ENCODE peak calls at places on chromosomes 6 and 20, in nine cellular contexts. M is cardiac muscle cell, F is spleen, H is sigmoid colon, D is endodermal cell, S is heart left ventricle, P is A549, B is uterus, Q is esophagus muscularis mucosa. I is an unnamed sample.

GRCh38 chr6:26330835-26331808 is 33.9 kb upstream of the BTN3A2 start:
- DNase-seq in M (peak), S (no peak), B (no peak), P (no peak), F (no peak), Q (no peak), D (peak), H (no peak), I (no peak)

GRCh38 chr6:126976263-126976797 is 142.1 kb upstream of the RSPO3 start:
- DNase-seq in P (no peak), F (no peak), M (no peak), B (no peak), D (no peak), S (no peak), H (no peak), Q (no peak), I (no peak)

GRCh38 chr20:63836335-63837133 is 5.5 kb upstream of the ZBTB46 start:
- DNase-seq in D (no peak), H (no peak), P (no peak), F (no peak), B (no peak), S (no peak), Q (no peak), M (no peak), I (no peak)

GRCh38 chr20:21702553-21703467 is 2.7 kb upstream of the PAX1 start:
- DNase-seq in H (peak), Q (no peak), P (peak), B (peak), S (no peak), F (peak), M (peak), D (peak), I (no peak)

GRCh38 chr6:99178168-99178567 is 171.3 kb downstream of the FAXC start:
- DNase-seq in D (no peak), B (no peak), P (no peak), Q (no peak), H (no peak), F (no peak), M (no peak), S (no peak), I (no peak)

GRCh38 chr6:41568585-41569384 is 22.6 kb downstream of the FOXP4 start:
- DNase-seq in M (no peak), F (no peak), B (no peak), P (no peak), Q (no peak), S (no peak), H (no peak), D (peak), I (no peak)

GRCh38 chr20:40494238-40494637 is 194.8 kb downstream of the MAFB start:
- DNase-seq in Q (no peak), S (peak), B (no peak), M (no peak), H (peak), D (no peak), P (no peak), F (peak), I (peak)

GRCh38 chr20:52410746-52411317 is 219.3 kb upstream of the ZFP64 start:
- DNase-seq in D (no peak), Q (no peak), H (no peak), P (no peak), S (no peak), M (peak), B (no peak), F (no peak), I (no peak)

GRCh38 chr20:63148696-63149095 is 67.2 kb downstream of the YTHDF1 start:
- DNase-seq in S (no peak), P (no peak), B (no peak), D (no peak), Q (no peak), H (no peak), F (peak), M (no peak), I (no peak)

GRCh38 chr6:24694198-24694597 is 24.8 kb downstream of the C6orf62 start:
- DNase-seq in D (no peak), F (no peak), S (no peak), B (no peak), M (no peak), H (no peak), Q (no peak), P (no peak), I (no peak)

GRCh38 chr20:61411743-61412142 is 159.7 kb downstream of the CDH4 start:
- DNase-seq in Q (no peak), B (no peak), D (no peak), F (no peak), S (no peak), P (no peak), M (no peak), H (no peak), I (no peak)

GRCh38 chr6:76555090-76555489 is 482.6 kb upstream of the IMPG1 start:
- DNase-seq in P (no peak), D (no peak), B (no peak), F (no peak), Q (no peak), M (no peak), H (no peak), S (no peak), I (no peak)

GRCh38 chr6:45880139-45880538 is 135.5 kb downstream of the CLIC5 start:
- DNase-seq in H (no peak), B (no peak), F (no peak), D (peak), P (no peak), Q (peak), M (peak), S (no peak), I (no peak)

GRCh38 chr6:12034349-12034748 is 22.2 kb downstream of the HIVEP1 start:
- DNase-seq in D (no peak), M (no peak), B (no peak), F (no peak), H (no peak), Q (no peak), S (no peak), P (no peak), I (no peak)

GRCh38 chr6:136551103-136551502 is 881 bp upstream of the MAP7 start:
- DNase-seq in S (no peak), Q (no peak), B (no peak), M (peak), F (no peak), P (no peak), D (no peak), H (no peak), I (no peak)

GRCh38 chr6:169411296-169411695 is 157.7 kb upstream of the THBS2 start:
- DNase-seq in P (no peak), B (no peak), F (no peak), H (no peak), S (no peak), D (no peak), Q (peak), M (no peak), I (no peak)
- TF ChIP-seq CTCF in P (no peak), B (no peak), F (no peak), H (no peak), S (no peak), D (no peak), Q (no peak), M (no peak), I (no peak)

GRCh38 chr20:1895674-1896496 is 678 bp downstream of the SIRPA start:
- DNase-seq in M (peak), F (no peak), H (peak), Q (no peak), P (peak), D (peak), B (peak), S (no peak), I (peak)

GRCh38 chr20:1896859-1897258 is 1.7 kb downstream of the SIRPA start:
- DNase-seq in Q (no peak), M (no peak), F (no peak), D (no peak), H (no peak), B (no peak), P (no peak), S (no peak), I (no peak)

GRCh38 chr20:1897965-1898464 is 2.8 kb downstream of the SIRPA start:
- DNase-seq in S (no peak), P (no peak), Q (no peak), B (no peak), H (no peak), M (peak), F (peak), D (no peak), I (no peak)

GRCh38 chr20:1898496-1899168 is 3.4 kb downstream of the SIRPA start:
- DNase-seq in D (no peak), Q (no peak), H (no peak), B (peak), S (no peak), P (no peak), M (peak), F (no peak), I (no peak)

DNA sequence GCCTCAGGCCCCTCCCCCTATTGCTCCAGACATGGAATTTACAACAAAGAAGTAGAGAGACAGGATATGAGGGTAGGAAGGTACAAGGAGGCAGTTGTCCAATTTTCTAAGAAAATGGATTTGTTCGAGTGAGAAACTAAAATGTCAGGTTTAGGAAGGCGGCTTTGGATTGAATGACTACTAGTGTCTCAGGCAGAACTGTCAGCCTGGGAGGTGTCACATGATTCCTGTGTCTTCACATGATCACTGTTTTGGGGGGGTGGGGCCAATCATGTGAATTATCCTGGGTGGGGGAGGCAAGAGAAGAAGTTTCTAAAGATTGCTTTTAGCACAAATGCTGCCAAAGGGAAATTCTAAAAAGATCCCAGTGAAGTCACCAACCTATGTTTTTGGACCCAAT is 2.3 kb downstream of the SIRPA start:
- DNase-seq in S (no peak), P (no peak), B (peak), Q (no peak), F (no peak), H (peak), D (no peak), M (peak), I (no peak)
- H3K27ac ChIP-seq in S (peak), P (peak), B (peak), Q (peak), F (peak), H (peak), D (no peak), M (no peak), I (peak)

DNA sequence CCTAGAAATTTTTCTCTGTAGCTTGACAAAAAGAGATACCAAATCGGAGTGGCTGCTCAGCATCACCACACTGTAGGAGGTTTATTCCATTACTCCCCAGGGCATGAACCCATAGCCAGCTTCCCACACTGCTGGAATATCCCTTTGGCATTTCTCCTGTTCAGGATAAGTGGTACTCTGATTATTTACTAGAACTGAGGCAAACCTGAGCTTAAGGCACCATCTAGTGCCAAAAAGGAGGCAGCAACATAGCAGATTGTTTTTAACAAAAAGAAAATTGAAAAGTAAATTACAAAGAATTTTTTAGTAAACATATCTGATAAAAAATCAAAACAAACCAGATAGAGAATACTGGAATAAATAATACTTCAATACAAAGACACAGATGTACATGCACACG is 181.7 kb downstream of the WDR27 start:
- DNase-seq in P (no peak), M (peak), B (no peak), F (no peak), S (no peak), D (no peak), H (no peak), Q (no peak), I (no peak)
- TF ChIP-seq CTCF in P (peak), M (peak), B (peak), F (no peak), S (peak), D (peak), H (peak), Q (peak), I (no peak)

GRCh38 chr6:35633579-35634089 is 55.1 kb downstream of the FKBP5 start:
- DNase-seq in F (no peak), M (no peak), Q (no peak), S (no peak), H (no peak), B (no peak), P (no peak), D (no peak), I (no peak)

GRCh38 chr6:35635601-35636597 is 52.8 kb downstream of the FKBP5 start:
- DNase-seq in D (no peak), H (no peak), Q (no peak), S (no peak), B (no peak), P (no peak), M (no peak), F (no peak), I (no peak)

GRCh38 chr6:35638679-35639078 is 50.0 kb downstream of the FKBP5 start:
- DNase-seq in Q (no peak), S (no peak), H (no peak), P (no peak), B (no peak), D (no peak), M (no peak), F (no peak), I (no peak)

GRCh38 chr6:35637911-35638310 is 50.8 kb downstream of the FKBP5 start:
- DNase-seq in Q (no peak), B (no peak), F (no peak), M (no peak), H (no peak), S (no peak), D (no peak), P (no peak), I (no peak)

DNA sequence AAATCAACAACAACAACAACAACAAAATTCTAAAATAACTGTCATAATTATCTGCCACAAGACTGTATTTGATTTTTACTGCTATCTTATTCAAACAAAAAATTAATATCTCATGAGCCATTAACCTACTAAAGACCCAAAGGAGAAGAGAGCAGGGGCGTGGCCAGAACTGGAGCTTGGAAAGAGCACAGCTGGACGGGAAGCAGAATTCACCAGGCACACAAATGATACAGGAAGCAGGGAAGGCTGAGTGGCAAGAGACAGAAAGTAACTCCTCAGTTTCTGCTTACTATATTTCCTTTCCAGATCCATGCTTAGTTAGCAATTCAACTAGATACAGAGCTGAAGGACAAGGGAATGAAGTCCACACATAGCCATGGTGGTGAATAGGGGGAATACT is 54.4 kb downstream of the FKBP5 start:
- DNase-seq in H (no peak), D (no peak), Q (no peak), B (no peak), P (no peak), S (peak), F (no peak), M (peak), I (no peak)
- H3K27ac ChIP-seq in H (no peak), D (no peak), Q (no peak), B (no peak), P (no peak), S (no peak), F (peak), M (peak), I (peak)

GRCh38 chr6:32954212-32954745 is 1.4 kb upstream of the HLA-DMA start:
- DNase-seq in Q (peak), F (no peak), H (no peak), M (no peak), D (no peak), S (no peak), B (no peak), P (no peak), I (no peak)

GRCh38 chr6:32956176-32956575 is 3.3 kb upstream of the HLA-DMA start:
- DNase-seq in M (no peak), B (no peak), F (no peak), S (no peak), D (no peak), P (no peak), Q (peak), H (no peak), I (no peak)

GRCh38 chr6:32952817-32953739 is at the start of gene HLA-DMA:
- DNase-seq in S (peak), H (peak), M (peak), F (peak), P (peak), B (peak), D (peak), Q (peak), I (peak)

GRCh38 chr6:32953775-32954174 is 878 bp upstream of the HLA-DMA start:
- DNase-seq in B (no peak), S (no peak), P (no peak), D (no peak), Q (peak), M (no peak), H (no peak), F (no peak), I (no peak)

GRCh38 chr6:32954983-32955802 is 2.3 kb upstream of the HLA-DMA start:
- DNase-seq in B (no peak), F (no peak), D (peak), P (no peak), M (peak), H (no peak), Q (peak), S (no peak), I (no peak)
- TF ChIP-seq CTCF in B (no peak), F (no peak), D (peak), P (peak), M (peak), H (no peak), Q (peak), S (no peak), I (no peak)